ENCODE peak calls at places on chromosomes 11 and 22, in four cellular contexts. One of them, this sample, is unnamed.

GRCh38 chr22:24550028-24550901 is 4.7 kb downstream of the GUCD1 start:
- DNase-seq in activated CD4-positive, alpha-beta memory T cell treated with anti-CD3 and anti-CD28 coated beads, Interleukin-2, amount 10 ng/mL, durations not matched to agents 7 days and 5 days: no peak
- DNase-seq in HTR-8/SVneo: no peak
- DNase-seq in CD4-positive, CD25-positive, alpha-beta regulatory T cell: no peak
- DNase-seq in this sample: no peak

GRCh38 chr11:62069961-62070919 is 53.6 kb upstream of the INCENP start:
- DNase-seq in activated CD4-positive, alpha-beta memory T cell treated with anti-CD3 and anti-CD28 coated beads, Interleukin-2, amount 10 ng/mL, durations not matched to agents 7 days and 5 days: no peak
- DNase-seq in CD4-positive, CD25-positive, alpha-beta regulatory T cell: no peak
- DNase-seq in HTR-8/SVneo: no peak
- DNase-seq in this sample: no peak

GRCh38 chr11:7899418-7899817 is 31.6 kb downstream of the OR10A6 start:
- DNase-seq in CD4-positive, CD25-positive, alpha-beta regulatory T cell: no peak
- DNase-seq in activated CD4-positive, alpha-beta memory T cell treated with anti-CD3 and anti-CD28 coated beads, Interleukin-2, amount 10 ng/mL, durations not matched to agents 7 days and 5 days: no peak
- DNase-seq in HTR-8/SVneo: no peak
- DNase-seq in this sample: no peak

GRCh38 chr22:24973867-24974266 is 21.4 kb downstream of the KIAA1671 start:
- DNase-seq in HTR-8/SVneo: no peak
- DNase-seq in CD4-positive, CD25-positive, alpha-beta regulatory T cell: no peak
- DNase-seq in activated CD4-positive, alpha-beta memory T cell treated with anti-CD3 and anti-CD28 coated beads, Interleukin-2, amount 10 ng/mL, durations not matched to agents 7 days and 5 days: no peak
- DNase-seq in this sample: no peak

GRCh38 chr11:120931057-120931779 is 92.7 kb upstream of the TBCEL start:
- DNase-seq in HTR-8/SVneo: no peak
- DNase-seq in CD4-positive, CD25-positive, alpha-beta regulatory T cell: no peak
- DNase-seq in activated CD4-positive, alpha-beta memory T cell treated with anti-CD3 and anti-CD28 coated beads, Interleukin-2, amount 10 ng/mL, durations not matched to agents 7 days and 5 days: no peak
- DNase-seq in this sample: no peak

GRCh38 chr11:128559496-128560103 is 27.8 kb downstream of the ETS1 start:
- DNase-seq in HTR-8/SVneo: no peak
- DNase-seq in activated CD4-positive, alpha-beta memory T cell treated with anti-CD3 and anti-CD28 coated beads, Interleukin-2, amount 10 ng/mL, durations not matched to agents 7 days and 5 days: no peak
- DNase-seq in CD4-positive, CD25-positive, alpha-beta regulatory T cell: no peak
- DNase-seq in this sample: no peak

GRCh38 chr11:115663790-115664189 is 159.6 kb upstream of the CADM1 start:
- DNase-seq in HTR-8/SVneo: no peak
- DNase-seq in CD4-positive, CD25-positive, alpha-beta regulatory T cell: no peak
- DNase-seq in activated CD4-positive, alpha-beta memory T cell treated with anti-CD3 and anti-CD28 coated beads, Interleukin-2, amount 10 ng/mL, durations not matched to agents 7 days and 5 days: no peak
- DNase-seq in this sample: no peak

GRCh38 chr11:130077671-130078468 is 8.2 kb downstream of the APLP2 start:
- DNase-seq in CD4-positive, CD25-positive, alpha-beta regulatory T cell: no peak
- DNase-seq in activated CD4-positive, alpha-beta memory T cell treated with anti-CD3 and anti-CD28 coated beads, Interleukin-2, amount 10 ng/mL, durations not matched to agents 7 days and 5 days: no peak
- DNase-seq in HTR-8/SVneo: no peak
- DNase-seq in this sample: no peak

GRCh38 chr11:65204646-65205601 is 23.2 kb downstream of the CAPN1 start:
- DNase-seq in CD4-positive, CD25-positive, alpha-beta regulatory T cell: peak
- DNase-seq in HTR-8/SVneo: peak
- DNase-seq in activated CD4-positive, alpha-beta memory T cell treated with anti-CD3 and anti-CD28 coated beads, Interleukin-2, amount 10 ng/mL, durations not matched to agents 7 days and 5 days: peak
- DNase-seq in this sample: peak

GRCh38 chr22:48226026-48227013 is 1463.9 kb downstream of the TBC1D22A start:
- DNase-seq in HTR-8/SVneo: no peak
- DNase-seq in activated CD4-positive, alpha-beta memory T cell treated with anti-CD3 and anti-CD28 coated beads, Interleukin-2, amount 10 ng/mL, durations not matched to agents 7 days and 5 days: no peak
- DNase-seq in CD4-positive, CD25-positive, alpha-beta regulatory T cell: no peak
- DNase-seq in this sample: no peak

GRCh38 chr11:32430586-32431357 is 4.6 kb downstream of the WT1 start:
- DNase-seq in activated CD4-positive, alpha-beta memory T cell treated with anti-CD3 and anti-CD28 coated beads, Interleukin-2, amount 10 ng/mL, durations not matched to agents 7 days and 5 days: no peak
- DNase-seq in HTR-8/SVneo: no peak
- DNase-seq in CD4-positive, CD25-positive, alpha-beta regulatory T cell: no peak
- DNase-seq in this sample: no peak

GRCh38 chr11:16126361-16126760 is 230.0 kb downstream of the SOX6 start:
- DNase-seq in activated CD4-positive, alpha-beta memory T cell treated with anti-CD3 and anti-CD28 coated beads, Interleukin-2, amount 10 ng/mL, durations not matched to agents 7 days and 5 days: no peak
- DNase-seq in CD4-positive, CD25-positive, alpha-beta regulatory T cell: no peak
- DNase-seq in HTR-8/SVneo: no peak
- DNase-seq in this sample: no peak

GRCh38 chr11:43397251-43397650 is 38.5 kb downstream of the TTC17 start:
- DNase-seq in HTR-8/SVneo: no peak
- DNase-seq in CD4-positive, CD25-positive, alpha-beta regulatory T cell: no peak
- DNase-seq in activated CD4-positive, alpha-beta memory T cell treated with anti-CD3 and anti-CD28 coated beads, Interleukin-2, amount 10 ng/mL, durations not matched to agents 7 days and 5 days: no peak
- DNase-seq in this sample: no peak

GRCh38 chr11:94493443-94494199 is at the start of the genes ANKRD49 and MRE11:
- DNase-seq in CD4-positive, CD25-positive, alpha-beta regulatory T cell: peak
- DNase-seq in activated CD4-positive, alpha-beta memory T cell treated with anti-CD3 and anti-CD28 coated beads, Interleukin-2, amount 10 ng/mL, durations not matched to agents 7 days and 5 days: peak
- DNase-seq in HTR-8/SVneo: peak
- DNase-seq in this sample: peak

GRCh38 chr22:26621663-26622062 is at the start of gene CRYBA4:
- DNase-seq in activated CD4-positive, alpha-beta memory T cell treated with anti-CD3 and anti-CD28 coated beads, Interleukin-2, amount 10 ng/mL, durations not matched to agents 7 days and 5 days: no peak
- DNase-seq in CD4-positive, CD25-positive, alpha-beta regulatory T cell: no peak
- DNase-seq in HTR-8/SVneo: no peak
- DNase-seq in this sample: no peak

GRCh38 chr11:86228269-86228966 is 16.1 kb upstream of the EED start:
- DNase-seq in HTR-8/SVneo: no peak
- DNase-seq in activated CD4-positive, alpha-beta memory T cell treated with anti-CD3 and anti-CD28 coated beads, Interleukin-2, amount 10 ng/mL, durations not matched to agents 7 days and 5 days: no peak
- DNase-seq in CD4-positive, CD25-positive, alpha-beta regulatory T cell: no peak
- DNase-seq in this sample: no peak

GRCh38 chr11:10696797-10697620 is 3.5 kb upstream of the IRAG1 start:
- DNase-seq in CD4-positive, CD25-positive, alpha-beta regulatory T cell: no peak
- DNase-seq in activated CD4-positive, alpha-beta memory T cell treated with anti-CD3 and anti-CD28 coated beads, Interleukin-2, amount 10 ng/mL, durations not matched to agents 7 days and 5 days: no peak
- DNase-seq in HTR-8/SVneo: no peak
- DNase-seq in this sample: no peak

GRCh38 chr11:119474682-119475596 is 52.0 kb upstream of the THY1 start:
- DNase-seq in activated CD4-positive, alpha-beta memory T cell treated with anti-CD3 and anti-CD28 coated beads, Interleukin-2, amount 10 ng/mL, durations not matched to agents 7 days and 5 days: peak
- DNase-seq in HTR-8/SVneo: peak
- DNase-seq in CD4-positive, CD25-positive, alpha-beta regulatory T cell: peak
- DNase-seq in this sample: peak

GRCh38 chr22:19210188-19210587 is 31.7 kb upstream of the SLC25A1 start:
- DNase-seq in HTR-8/SVneo: no peak
- DNase-seq in CD4-positive, CD25-positive, alpha-beta regulatory T cell: no peak
- DNase-seq in activated CD4-positive, alpha-beta memory T cell treated with anti-CD3 and anti-CD28 coated beads, Interleukin-2, amount 10 ng/mL, durations not matched to agents 7 days and 5 days: no peak
- DNase-seq in this sample: no peak

GRCh38 chr11:19164230-19164855 is 37.4 kb downstream of the CSRP3 start:
- DNase-seq in activated CD4-positive, alpha-beta memory T cell treated with anti-CD3 and anti-CD28 coated beads, Interleukin-2, amount 10 ng/mL, durations not matched to agents 7 days and 5 days: no peak
- DNase-seq in HTR-8/SVneo: no peak
- DNase-seq in CD4-positive, CD25-positive, alpha-beta regulatory T cell: no peak
- DNase-seq in this sample: no peak

GRCh38 chr22:17403906-17404305 is 34.6 kb downstream of the CECR2 start:
- DNase-seq in CD4-positive, CD25-positive, alpha-beta regulatory T cell: no peak
- DNase-seq in HTR-8/SVneo: no peak
- DNase-seq in activated CD4-positive, alpha-beta memory T cell treated with anti-CD3 and anti-CD28 coated beads, Interleukin-2, amount 10 ng/mL, durations not matched to agents 7 days and 5 days: no peak
- DNase-seq in this sample: no peak

GRCh38 chr11:102121329-102121728 is 11.1 kb downstream of the YAP1 start:
- DNase-seq in HTR-8/SVneo: no peak
- DNase-seq in activated CD4-positive, alpha-beta memory T cell treated with anti-CD3 and anti-CD28 coated beads, Interleukin-2, amount 10 ng/mL, durations not matched to agents 7 days and 5 days: no peak
- DNase-seq in CD4-positive, CD25-positive, alpha-beta regulatory T cell: no peak
- DNase-seq in this sample: no peak

This sample was measured in naive B cell.